ENCODE peak calls at places on chromosomes 6 and 20, in five cellular contexts. V is stimulated activated CD4-positive, alpha-beta T cell treated with anti-CD3 and anti-CD28 coated beads, Interleukin-1b, Interleukin-23, amount 100 ng/mL, for 4 hours; P is anterior cingulate cortex; N is GM03348; T is stimulated activated naive CD4-positive, alpha-beta T cell. J is an unnamed sample.

GRCh38 chr6:149318581-149319286 is 1.2 kb downstream of the TAB2 start:
- DNase-seq in N (peak; percentile 21), P (no peak), V (no peak), T (peak; percentile 41), J (no peak)

GRCh38 chr6:40806479-40806878 is 219.3 kb upstream of the LRFN2 start:
- DNase-seq in N (no peak), T (no peak), V (no peak), P (no peak), J (no peak)

GRCh38 chr6:68726307-68726706 is 91.2 kb downstream of the ADGRB3 start:
- DNase-seq in P (no peak), V (no peak), N (no peak), T (no peak), J (no peak)

GRCh38 chr20:24040896-24041459 is 52.4 kb upstream of the GGTLC1 start:
- DNase-seq in V (no peak), T (no peak), N (no peak), P (no peak), J (no peak)

GRCh38 chr6:15914553-15914952 is 214.3 kb upstream of the MYLIP start:
- DNase-seq in T (no peak), P (no peak), N (no peak), V (no peak), J (no peak)

GRCh38 chr20:63020681-63021080 is 13.9 kb upstream of the BHLHE23 start:
- DNase-seq in P (no peak), N (no peak), V (no peak), T (no peak), J (no peak)

GRCh38 chr6:56794421-56794820 is 151.7 kb upstream of the DST start:
- DNase-seq in P (no peak), V (no peak), N (no peak), T (no peak), J (no peak)

GRCh38 chr6:138815797-138816528 is 20.1 kb downstream of the ECT2L start:
- DNase-seq in T (no peak), P (no peak), V (no peak), N (peak; percentile 75), J (no peak)

GRCh38 chr20:39605908-39606307 is 643.8 kb downstream of the DHX35 start:
- DNase-seq in P (no peak), T (no peak), V (no peak), N (no peak), J (no peak)

GRCh38 chr6:39206250-39206721 is 23.0 kb downstream of the KCNK5 start:
- DNase-seq in N (no peak), V (no peak), T (no peak), P (no peak), J (no peak)

GRCh38 chr20:11328839-11329238 is 588.9 kb upstream of the BTBD3 start:
- DNase-seq in P (no peak), V (no peak), N (no peak), T (no peak), J (no peak)

GRCh38 chr6:18281564-18281963 is 17.2 kb upstream of the DEK start:
- DNase-seq in N (no peak), V (no peak), P (no peak), T (no peak), J (no peak)

GRCh38 chr6:44000164-44000842 is 126.9 kb downstream of the MRPL14 start:
- DNase-seq in T (no peak), V (no peak), P (no peak), N (no peak), J (no peak)

GRCh38 chr20:21377701-21378100 is 19.6 kb downstream of the NKX2-4 start:
- DNase-seq in T (no peak), N (no peak), V (no peak), P (no peak), J (no peak)

GRCh38 chr20:43220612-43221011 is 30.9 kb upstream of the PTPRT start:
- DNase-seq in N (no peak), T (no peak), V (no peak), P (no peak), J (no peak)

GRCh38 chr6:45931254-45931653 is 84.4 kb downstream of the CLIC5 start:
- DNase-seq in N (no peak), P (no peak), V (no peak), T (no peak), J (no peak)

J was measured in progenitor cell of endocrine pancreas.